ENCODE peak calls at places on chromosome 6, in seven cellular contexts. G is heart right ventricle; T is CD8-positive, alpha-beta T cell; Z is fibroblast of lung; D is aorta; L is transverse colon; K is A673. S is an unnamed sample. For H3K36me3, the result is how much of the 10 kb centered on the place peaks cover.

GRCh38 chr6:107695061-107695715 is 128.9 kb downstream of the SCML4 start:
- DNase-seq in Z (no peak), L (no peak), T (no peak), G (no peak), D (no peak), K (no peak), S (no peak)

GRCh38 chr6:46190889-46191288 is 20.1 kb upstream of the ENPP5 start:
- DNase-seq in D (no peak), Z (no peak), L (no peak), K (no peak), T (no peak), G (peak), S (no peak)

GRCh38 chr6:46996860-46997641 is 45.1 kb downstream of the ADGRF1 start:
- DNase-seq in D (no peak), K (no peak), L (peak), G (no peak), Z (no peak), T (no peak), S (no peak)

GRCh38 chr6:46104209-46104608 is 25.6 kb upstream of the ENPP4 start:
- DNase-seq in K (no peak), T (no peak), D (no peak), L (no peak), G (no peak), Z (no peak), S (no peak)

GRCh38 chr6:127516676-127517273 is 2.4 kb downstream of the MTCL3 start:
- DNase-seq in Z (peak), K (peak), T (peak), G (peak), L (peak), D (no peak), S (no peak)

GRCh38 chr6:87817226-87817625 is 115.2 kb upstream of the AKIRIN2 start:
- DNase-seq in D (no peak), L (no peak), K (no peak), Z (no peak), G (no peak), T (no peak), S (no peak)

GRCh38 chr6:21873562-21873961 is 280.0 kb downstream of the SOX4 start:
- DNase-seq in L (peak), Z (peak), D (peak), G (peak), K (peak), T (no peak), S (no peak)

GRCh38 chr6:44702292-44702691 is 314.8 kb downstream of the CDC5L start:
- DNase-seq in Z (no peak), K (no peak), T (no peak), L (no peak), G (no peak), D (no peak), S (no peak)

GRCh38 chr6:132666118-132666517 is 7.1 kb upstream of the TAAR1 start:
- DNase-seq in Z (no peak), D (no peak), K (no peak), G (no peak), T (no peak), L (no peak), S (no peak)

GRCh38 chr6:38443341-38443740 is 196.4 kb downstream of the BTBD9 start:
- DNase-seq in D (no peak), K (peak), L (no peak), Z (no peak), G (no peak), T (no peak), S (no peak)

GRCh38 chr6:34447915-34448314 is 18.0 kb upstream of the PACSIN1 start:
- DNase-seq in L (peak), K (no peak), Z (no peak), D (no peak), G (no peak), T (no peak), S (no peak)

GRCh38 chr6:127190552-127190951 is 72.1 kb downstream of the RSPO3 start:
- DNase-seq in D (no peak), L (no peak), T (no peak), K (peak), Z (peak), G (no peak), S (no peak)

GRCh38 chr6:43942616-43943015 is 172.6 kb downstream of the VEGFA start:
- DNase-seq in G (no peak), L (no peak), T (no peak), D (no peak), Z (no peak), K (no peak), S (no peak)

GRCh38 chr6:124870611-124871201 is 91.5 kb upstream of the RNF217 start:
- DNase-seq in K (peak), Z (peak), G (no peak), D (no peak), L (no peak), T (no peak), S (no peak)

GRCh38 chr6:27605401-27606342 is 132.8 kb upstream of the ZNF184 start:
- DNase-seq in G (no peak), Z (peak), L (no peak), T (no peak), K (peak), D (no peak), S (no peak)

GRCh38 chr6:66421570-66421969 is 714.5 kb upstream of the EYS start:
- DNase-seq in D (no peak), L (no peak), Z (peak), G (no peak), T (no peak), K (peak), S (no peak)

GRCh38 chr6:158468666-158469065 is 91.2 kb upstream of the TMEM181 start:
- DNase-seq in D (no peak), G (no peak), K (peak), L (peak), T (no peak), Z (peak), S (no peak)

GRCh38 chr6:132684267-132684666 is 25.3 kb upstream of the TAAR1 start:
- DNase-seq in L (no peak), K (no peak), Z (no peak), G (no peak), D (no peak), T (no peak), S (no peak)

GRCh38 chr6:161116554-161117328 is 125.2 kb downstream of the MAP3K4 start:
- DNase-seq in T (no peak), G (no peak), D (no peak), K (no peak), L (no peak), Z (no peak), S (no peak)
- H3K36me3 ChIP-seq in T (under half), G (under half), D (under half), K (under half), L (under half), Z (under half), S (half or more)

DNA sequence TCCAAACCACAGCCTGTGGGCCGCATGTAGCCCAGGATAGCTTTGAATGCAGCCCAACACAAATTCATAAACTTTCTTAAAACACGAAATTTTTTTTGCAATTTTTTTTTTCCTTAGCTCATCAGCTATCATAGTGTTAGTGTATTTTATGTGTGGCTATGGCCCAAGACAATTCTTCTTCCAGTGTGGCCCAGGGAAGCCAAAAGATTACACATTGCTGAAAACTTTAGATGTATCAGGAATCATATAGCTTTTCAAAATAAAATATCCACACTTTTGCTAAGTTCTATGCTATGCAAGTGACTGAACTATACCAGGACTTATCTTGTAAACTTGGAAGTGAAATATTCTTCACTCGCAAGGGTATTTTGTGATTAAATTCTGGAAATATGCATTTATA is 49.7 kb downstream of the MTHFD1L start:
- DNase-seq in D (no peak), K (no peak), L (no peak), T (no peak), Z (no peak), G (no peak), S (no peak)
- H3K36me3 ChIP-seq in D (under half), K (under half), L (under half), T (under half), Z (under half), G (under half), S (under half)

GRCh38 chr6:558959-559358 is 97.9 kb downstream of the HUS1B start:
- DNase-seq in K (no peak), Z (no peak), G (no peak), D (no peak), T (no peak), L (no peak), S (no peak)
- H3K36me3 ChIP-seq in K (under half), Z (under half), G (under half), D (under half), T (under half), L (under half), S (half or more)

GRCh38 chr6:41644297-41644879 is 6.1 kb downstream of the MDFI start:
- DNase-seq in T (no peak), Z (no peak), L (no peak), K (peak), G (no peak), D (no peak), S (no peak)
- H3K36me3 ChIP-seq in T (under half), Z (under half), L (under half), K (half or more), G (under half), D (under half), S (under half)

DNA sequence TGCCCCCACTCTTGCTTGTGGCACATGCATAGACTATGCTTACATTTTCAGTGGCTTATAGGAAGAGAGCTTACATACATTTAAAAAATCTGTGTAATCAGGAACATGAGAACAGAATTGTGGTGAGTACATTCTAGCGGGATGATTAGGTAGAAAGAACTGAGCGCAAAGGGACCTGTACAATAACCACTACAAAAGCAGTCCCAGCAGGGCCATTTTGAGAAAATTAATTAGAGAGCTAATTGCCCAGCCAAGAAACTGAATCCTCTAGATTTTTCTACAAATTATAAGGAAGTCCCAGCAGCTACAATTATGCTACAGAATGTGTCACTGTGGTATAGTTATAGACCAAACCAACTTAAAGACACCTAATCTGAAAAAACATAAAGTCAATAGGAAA is 105.6 kb upstream of the TNFAIP3 start:
- DNase-seq in Z (no peak), G (no peak), K (no peak), L (no peak), D (no peak), T (no peak), S (no peak)
- H3K36me3 ChIP-seq in Z (under half), G (under half), K (under half), L (under half), D (under half), T (under half), S (under half)

GRCh38 chr6:36682328-36683144 is 4.0 kb downstream of the CDKN1A start:
- DNase-seq in G (peak), K (no peak), Z (peak), T (no peak), L (peak), D (peak), S (peak)
- H3K36me3 ChIP-seq in G (under half), K (under half), Z (under half), T (under half), L (under half), D (under half), S (half or more)

DNA sequence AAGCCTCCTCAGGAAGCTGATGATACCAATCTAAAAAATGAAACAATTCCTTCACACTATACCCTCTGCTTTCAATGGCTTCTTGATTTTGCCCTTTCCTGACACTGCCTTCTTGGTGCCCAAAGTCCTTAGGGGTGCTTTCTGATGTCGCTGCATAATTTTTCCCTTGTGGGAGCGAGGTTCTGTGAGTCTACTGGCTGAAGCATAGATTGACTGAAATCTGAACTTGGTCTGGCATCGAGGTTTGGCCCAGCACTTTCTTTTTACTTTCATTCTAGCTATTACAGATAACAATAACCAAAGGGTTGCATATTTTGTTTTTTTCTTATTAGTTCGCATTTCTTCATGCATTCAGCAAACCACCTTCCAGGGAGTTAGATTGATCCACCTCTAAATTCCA is 65.8 kb downstream of the E2F3 start:
- DNase-seq in T (no peak), G (no peak), L (no peak), K (no peak), D (no peak), Z (no peak), S (no peak)
- H3K36me3 ChIP-seq in T (under half), G (under half), L (under half), K (under half), D (under half), Z (under half), S (under half)

DNA sequence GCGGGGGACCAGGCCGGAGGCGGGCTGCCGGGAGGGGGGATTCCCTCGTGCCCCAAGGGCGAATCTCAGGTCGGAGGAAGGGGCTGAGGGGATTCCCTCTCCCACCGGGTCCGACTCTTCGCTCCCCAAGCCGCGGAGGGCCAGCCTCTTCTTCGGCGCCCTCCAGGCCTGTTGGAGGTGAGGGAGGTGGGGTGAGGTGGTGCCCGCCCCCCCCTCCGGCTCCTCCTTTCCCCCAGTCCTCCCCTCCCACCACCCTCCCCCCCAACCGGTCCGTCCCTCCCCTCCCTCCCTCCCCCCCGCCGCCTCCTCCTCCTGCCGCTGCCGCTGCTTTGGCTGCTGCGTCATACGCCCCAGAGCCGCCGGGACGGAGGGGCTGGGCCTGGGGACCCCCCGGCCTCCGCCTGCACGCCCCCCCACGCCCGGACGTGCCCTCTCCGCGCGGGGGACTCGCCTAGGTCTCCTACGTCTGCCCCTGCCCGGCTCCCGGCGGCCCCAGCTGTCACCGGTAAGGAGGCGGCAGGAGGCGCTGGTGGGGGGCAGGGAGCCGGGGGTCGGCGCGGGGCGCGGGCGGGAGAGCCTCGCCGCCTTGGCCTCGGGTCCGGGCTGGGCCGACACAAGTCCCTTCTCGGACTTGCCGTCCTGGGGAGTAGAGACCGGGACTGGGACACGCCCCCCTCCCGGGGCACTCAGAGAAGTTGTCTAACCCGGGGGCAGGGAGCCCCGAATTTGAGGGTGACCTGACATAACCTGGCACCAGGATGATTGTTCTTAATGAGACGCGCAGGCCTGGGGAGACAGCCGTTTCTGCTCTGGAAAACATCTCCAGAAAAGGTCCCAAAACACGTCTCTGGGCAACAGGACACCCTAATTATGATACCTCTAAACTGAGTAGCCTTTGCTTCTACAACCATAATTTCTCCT is at the start of gene PHF1:
- DNase-seq in K (peak), L (peak), T (peak), Z (peak), G (peak), D (no peak), S (peak)
- H3K36me3 ChIP-seq in K (half or more), L (under half), T (under half), Z (under half), G (under half), D (under half), S (under half)

DNA sequence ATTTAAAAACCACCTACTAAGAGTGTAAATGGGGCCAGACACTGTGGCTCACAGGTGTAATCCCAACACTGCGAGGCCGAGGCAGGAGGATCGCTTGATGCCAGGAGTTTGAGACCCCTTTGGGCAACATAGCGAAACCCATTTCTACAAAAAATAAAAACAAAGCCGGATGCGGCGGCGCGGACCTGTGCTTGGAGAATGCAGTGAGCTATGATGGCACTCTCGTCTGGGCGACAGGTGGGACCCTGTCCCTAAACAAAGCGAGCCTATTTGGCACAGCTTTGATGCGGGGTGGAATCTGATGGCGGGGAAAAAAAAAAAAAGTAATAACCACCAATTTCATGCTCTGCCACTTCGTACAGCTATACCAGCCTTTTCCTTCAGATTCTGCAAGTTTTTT is 1.1 kb downstream of the TCP1 start:
- DNase-seq in K (no peak), D (no peak), L (no peak), T (no peak), G (no peak), Z (no peak), S (no peak)
- H3K36me3 ChIP-seq in K (half or more), D (under half), L (under half), T (under half), G (under half), Z (under half), S (under half)